ENCODE peak calls at places on chromosomes 3 and 15, in eight cellular contexts. G is Calu3, L is T-helper 9 cell, R is smooth muscle cell of the brain vasculature, Y is mesendoderm, K is NCI-H345, D is substantia nigra, M is amygdala. O is an unnamed sample.

GRCh38 chr3:129936757-129937156 is 37.8 kb upstream of the TRH start:
- DNase-seq in K (peak), R (no peak), Y (no peak), G (peak), D (peak), M (no peak), L (no peak), O (no peak)

GRCh38 chr3:171684226-171684625 is 126.1 kb downstream of the PLD1 start:
- DNase-seq in R (no peak), Y (no peak), K (no peak), M (no peak), D (no peak), L (no peak), G (no peak), O (no peak)

GRCh38 chr3:4825572-4826236 is 153.5 kb upstream of the BHLHE40 start:
- DNase-seq in K (no peak), L (no peak), D (no peak), Y (peak), R (no peak), M (no peak), G (peak), O (no peak)

GRCh38 chr3:53255360-53255774 is 455 bp downstream of the TKT start:
- DNase-seq in M (no peak), D (no peak), G (no peak), R (no peak), L (peak), Y (no peak), K (peak), O (peak)

GRCh38 chr3:123281406-123281805 is 79.7 kb downstream of the SEC22A start:
- DNase-seq in Y (no peak), M (no peak), G (no peak), K (no peak), R (no peak), L (no peak), D (no peak), O (no peak)

GRCh38 chr15:77607111-77607893 is 25.4 kb downstream of the LINGO1 start:
- DNase-seq in G (no peak), D (no peak), Y (peak), R (no peak), L (no peak), K (no peak), M (no peak), O (no peak)

GRCh38 chr3:179196700-179197099 is 48.5 kb downstream of the PIK3CA start:
- DNase-seq in R (no peak), L (no peak), D (no peak), Y (no peak), G (no peak), M (no peak), K (no peak), O (no peak)

GRCh38 chr15:60508442-60508841 is 29.5 kb upstream of the ICE2 start:
- DNase-seq in Y (no peak), L (no peak), D (no peak), G (no peak), M (no peak), K (no peak), R (no peak), O (no peak)

GRCh38 chr3:15305366-15305844 is 27.0 kb downstream of the SH3BP5 start:
- DNase-seq in Y (peak), L (no peak), R (no peak), K (no peak), M (no peak), D (no peak), G (peak), O (no peak)

GRCh38 chr15:22227411-22227810 is 147.1 kb downstream of the OR4M2 start:
- DNase-seq in D (no peak), G (no peak), L (no peak), K (no peak), R (no peak), Y (no peak), M (no peak), O (no peak)

GRCh38 chr3:114858329-114858728 is 288.8 kb downstream of the ZBTB20 start:
- DNase-seq in Y (no peak), K (no peak), D (no peak), M (no peak), G (no peak), R (no peak), L (no peak), O (no peak)

GRCh38 chr15:77546050-77546501 is 86.6 kb downstream of the LINGO1 start:
- DNase-seq in L (no peak), D (no peak), G (peak), R (no peak), K (no peak), M (no peak), Y (peak), O (no peak)

GRCh38 chr15:75732809-75733451 is 20.3 kb upstream of the CSPG4 start:
- DNase-seq in D (peak), K (peak), G (peak), R (no peak), M (no peak), L (peak), Y (peak), O (no peak)

O was measured in T-helper 17 cell.